ENCODE peak calls at places on chromosomes 2 and 18, in eight cellular contexts. E is adrenal gland, Y is A549, S is uterus, J is spleen, D is breast epithelium, M is upper lobe of left lung, W is erythroblast. L is an unnamed sample.

GRCh38 chr2:113848758-113849460 is 41.0 kb upstream of the ACTR3 start:
- DNase-seq in D (no peak), J (no peak), S (no peak), E (peak), W (no peak), M (no peak), Y (peak), L (no peak)

GRCh38 chr18:73785276-73785675 is 362.4 kb downstream of the FBXO15 start:
- DNase-seq in W (no peak), Y (no peak), M (no peak), D (no peak), E (no peak), J (no peak), S (no peak), L (no peak)

GRCh38 chr2:179106342-179107178 is 56.6 kb upstream of the CCDC141 start:
- DNase-seq in W (peak), S (peak), Y (peak), E (peak), J (no peak), D (no peak), M (no peak), L (no peak)

GRCh38 chr18:36297419-36298112 is at the start of gene FHOD3:
- DNase-seq in W (no peak), D (no peak), Y (peak), S (peak), M (peak), E (peak), J (no peak), L (peak)

GRCh38 chr2:174023591-174024523 is 58.7 kb upstream of the SP3 start:
- DNase-seq in S (peak), E (peak), Y (no peak), W (no peak), M (peak), D (no peak), J (peak), L (no peak)

GRCh38 chr2:15223887-15224286 is 337.2 kb downstream of the NBAS start:
- DNase-seq in D (no peak), Y (no peak), M (no peak), E (no peak), J (no peak), W (peak), S (no peak), L (no peak)

GRCh38 chr18:52888014-52888413 is 548.0 kb downstream of the DCC start:
- DNase-seq in E (no peak), Y (no peak), D (no peak), J (no peak), W (no peak), S (no peak), M (no peak), L (no peak)

GRCh38 chr2:159476329-159476728 is 140.0 kb downstream of the BAZ2B start:
- DNase-seq in M (no peak), D (no peak), W (no peak), Y (no peak), E (no peak), J (no peak), S (no peak), L (no peak)

GRCh38 chr18:5982332-5982731 is 87.0 kb upstream of the TMEM200C start:
- DNase-seq in E (no peak), D (no peak), M (no peak), W (no peak), S (no peak), Y (no peak), J (no peak), L (no peak)

DNA sequence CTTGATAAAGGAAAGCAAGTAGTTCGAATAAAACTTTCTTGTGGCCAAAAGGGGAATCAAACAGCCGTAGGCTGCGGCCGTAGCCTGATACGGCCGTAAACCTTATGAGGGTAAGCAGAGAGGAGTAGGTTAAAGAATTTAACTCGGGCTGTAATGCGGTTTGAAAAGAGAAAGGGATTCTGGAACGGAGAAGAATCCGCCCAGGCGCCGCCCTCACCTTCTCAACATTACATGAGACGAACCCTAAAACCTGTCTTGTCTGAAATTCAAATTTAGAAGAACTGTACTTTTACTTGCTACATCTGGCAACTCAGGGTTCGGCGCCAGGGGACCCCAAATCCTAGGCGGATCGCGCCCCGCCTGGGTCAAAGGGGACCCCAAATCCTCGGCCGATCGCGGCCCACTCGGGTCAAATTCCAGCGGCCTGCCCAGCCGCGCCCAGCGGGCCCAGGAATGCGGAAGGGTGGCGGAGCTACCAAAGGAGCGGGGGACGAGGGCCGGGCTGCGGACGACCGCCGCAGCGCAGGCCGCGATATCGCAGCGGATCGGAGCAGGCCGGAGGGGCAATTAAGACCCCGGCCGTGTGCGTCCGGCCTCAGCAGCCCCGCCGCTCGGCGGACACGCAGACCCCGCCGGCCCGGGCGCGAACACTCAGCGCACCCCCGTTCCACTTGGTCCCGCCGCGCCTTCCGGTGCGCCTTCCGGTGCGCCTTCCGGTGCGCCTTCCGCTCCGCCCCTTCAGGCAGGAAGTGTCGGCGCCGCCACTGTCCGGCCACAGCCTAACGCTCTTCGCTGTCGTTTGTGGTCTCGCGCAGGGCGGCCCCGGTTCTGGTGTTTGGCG is at the start of gene MYL12B:
- DNase-seq in S (peak), M (peak), D (peak), Y (peak), J (peak), E (peak), W (peak), L (peak)
- TF ChIP-seq POLR2A in S (peak), M (peak), D (peak), Y (peak), J (no peak), E (peak), W (peak), L (peak)

DNA sequence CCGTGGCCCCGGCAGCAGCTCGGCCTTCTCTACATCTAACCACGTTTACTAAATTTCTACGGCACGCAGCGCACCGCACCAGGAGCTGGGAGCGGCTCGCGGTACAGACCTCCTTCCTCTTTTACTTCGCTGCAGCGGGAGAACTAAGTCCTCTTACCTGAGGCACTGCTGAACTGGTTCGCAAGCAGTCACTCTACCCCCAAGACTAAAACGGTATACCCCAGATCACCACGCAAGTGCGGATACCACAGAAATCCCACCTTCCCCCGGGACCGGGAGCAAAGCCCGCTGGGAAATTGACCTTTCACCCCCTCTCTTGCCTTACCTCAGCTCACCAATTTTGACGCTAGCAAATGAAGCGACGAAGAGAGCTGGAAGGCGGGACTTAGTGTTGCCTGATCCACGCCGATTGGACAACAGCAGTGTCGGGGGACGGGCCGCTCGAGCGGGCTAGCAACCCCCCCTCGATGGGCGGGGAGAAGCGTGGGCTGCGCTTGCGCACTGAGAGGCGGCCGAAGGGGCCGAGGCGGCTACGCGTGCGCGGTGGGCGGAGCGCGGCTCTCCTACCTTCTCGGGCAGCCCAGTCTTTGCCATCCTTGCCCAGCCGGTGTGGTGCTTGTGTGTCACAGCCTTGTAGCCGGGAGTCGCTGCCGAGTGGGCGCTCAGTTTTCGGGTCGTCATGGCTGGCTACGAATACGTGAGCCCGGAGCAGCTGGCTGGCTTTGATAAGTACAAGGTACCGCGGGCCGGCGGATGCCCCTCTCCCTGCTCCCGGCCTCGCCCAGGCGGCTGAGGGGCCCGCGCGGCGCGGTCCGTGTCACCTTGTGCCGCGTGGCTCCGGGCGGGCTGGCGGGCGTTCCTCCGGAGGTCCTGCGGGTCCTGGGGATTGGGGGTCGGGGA is at the start of gene SELENOI:
- DNase-seq in S (peak), M (peak), E (peak), Y (peak), J (peak), D (peak), W (peak), L (peak)
- TF ChIP-seq POLR2A in S (peak), M (peak), E (peak), Y (peak), J (peak), D (peak), W (peak), L (peak)

GRCh38 chr2:10447300-10448207 is 573 bp downstream of the ODC1 start:
- DNase-seq in D (no peak), S (no peak), W (peak), E (peak), M (no peak), J (peak), Y (peak), L (no peak)

GRCh38 chr2:10449481-10449831 is 1.3 kb upstream of the ODC1 start:
- DNase-seq in E (no peak), W (peak), Y (no peak), S (no peak), M (no peak), J (no peak), D (no peak), L (no peak)

GRCh38 chr2:10448208-10448645 is at the start of gene ODC1:
- DNase-seq in D (peak), Y (peak), S (peak), W (peak), J (peak), E (peak), M (peak), L (no peak)

GRCh38 chr2:10449838-10450691 is 1.9 kb upstream of the ODC1 start:
- DNase-seq in Y (peak), D (no peak), M (no peak), W (no peak), E (no peak), J (no peak), S (no peak), L (no peak)

GRCh38 chr2:10448646-10449480 is 736 bp upstream of the ODC1 start:
- DNase-seq in J (peak), Y (peak), W (peak), D (peak), S (peak), E (peak), M (peak), L (peak)
- TF ChIP-seq POLR2A in J (peak), Y (peak), W (peak), D (no peak), S (no peak), E (peak), M (no peak), L (peak)

GRCh38 chr2:191012346-191012745 is 1.6 kb downstream of the STAT1 start:
- DNase-seq in Y (no peak), E (no peak), M (no peak), W (no peak), J (no peak), D (no peak), S (no peak), L (no peak)
- TF ChIP-seq POLR2A in Y (no peak), E (no peak), M (no peak), W (no peak), J (no peak), D (no peak), S (no peak), L (peak)

GRCh38 chr2:227163445-227163997 is 484 bp downstream of the COL4A4 start:
- DNase-seq in Y (peak), J (peak), M (peak), S (no peak), D (no peak), E (peak), W (no peak), L (peak)

GRCh38 chr2:227161947-227162346 is 2.1 kb downstream of the COL4A4 start:
- DNase-seq in M (no peak), J (no peak), E (no peak), S (no peak), W (no peak), D (no peak), Y (no peak), L (no peak)

GRCh38 chr2:227164745-227165350 is 424 bp downstream of the COL4A3 start:
- DNase-seq in W (no peak), S (no peak), Y (peak), E (peak), M (no peak), J (peak), D (no peak), L (peak)

GRCh38 chr2:227160164-227160563 is 3.8 kb downstream of the COL4A4 start:
- DNase-seq in D (no peak), Y (no peak), S (no peak), W (no peak), M (no peak), J (no peak), E (no peak), L (no peak)

GRCh38 chr2:227163998-227164744 is at the start of the genes COL4A3 and COL4A4:
- DNase-seq in Y (peak), M (peak), E (peak), J (peak), D (no peak), W (peak), S (peak), L (peak)
- TF ChIP-seq POLR2A in Y (peak), M (no peak), E (peak), J (no peak), D (no peak), W (no peak), S (no peak), L (peak)

GRCh38 chr2:74525717-74526648 is at the start of gene DQX1:
- DNase-seq in S (no peak), M (no peak), W (peak), J (peak), D (no peak), Y (no peak), E (no peak), L (no peak)
- TF ChIP-seq POLR2A in S (no peak), M (no peak), W (no peak), J (no peak), D (no peak), Y (no peak), E (no peak), L (peak)

DNA sequence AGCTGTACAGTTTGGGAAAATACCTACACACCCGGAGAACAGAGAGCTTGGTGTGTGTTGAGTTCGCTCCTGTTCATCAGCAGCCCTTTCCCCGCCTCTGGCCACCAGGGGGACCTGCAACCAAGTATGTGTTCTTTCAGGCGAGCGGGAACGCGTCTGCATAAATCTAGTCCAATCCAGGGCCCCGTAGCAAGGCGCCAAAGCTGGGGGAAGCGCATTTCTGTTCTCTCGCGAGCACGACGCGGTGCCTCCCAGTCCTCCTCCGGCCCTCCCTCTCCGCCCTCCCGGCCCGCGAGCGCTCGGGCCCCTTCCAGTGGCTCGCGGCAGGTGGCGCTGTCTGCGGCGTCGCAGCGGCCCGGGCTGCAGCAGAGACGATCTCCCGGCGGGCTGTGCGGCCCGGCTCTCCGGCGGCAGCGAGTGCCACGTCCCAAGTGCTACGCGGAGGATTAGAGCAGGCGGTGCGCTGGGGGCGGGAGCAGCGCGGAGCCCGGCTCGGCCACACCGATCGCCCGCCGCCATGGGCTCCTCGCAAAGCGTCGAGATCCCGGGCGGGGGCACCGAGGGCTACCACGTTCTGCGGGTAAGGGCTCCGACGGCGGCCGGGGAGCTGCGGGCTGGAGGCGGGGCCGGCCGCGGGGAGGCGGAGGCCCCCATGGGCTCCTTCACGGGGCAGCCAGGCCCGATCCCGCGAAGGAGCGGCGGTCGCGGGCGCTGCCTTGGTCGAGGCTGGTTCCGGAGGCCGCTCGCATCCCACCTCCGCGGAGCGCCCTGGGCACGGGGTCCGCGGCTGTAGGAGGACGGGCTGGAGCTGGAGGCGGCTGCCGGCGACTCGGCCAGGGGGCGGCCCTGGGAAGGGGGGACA is at the start of gene GORASP2:
- DNase-seq in D (peak), W (peak), S (peak), M (peak), Y (peak), J (peak), E (peak), L (peak)
- TF ChIP-seq POLR2A in D (no peak), W (peak), S (peak), M (peak), Y (peak), J (peak), E (peak), L (peak)

GRCh38 chr2:102142829-102143449 is 393 bp downstream of the IL1R1 start:
- DNase-seq in D (no peak), Y (peak), M (no peak), W (no peak), E (no peak), J (no peak), S (peak), L (no peak)
- TF ChIP-seq POLR2A in D (no peak), Y (no peak), M (no peak), W (no peak), E (peak), J (no peak), S (no peak), L (no peak)

DNA sequence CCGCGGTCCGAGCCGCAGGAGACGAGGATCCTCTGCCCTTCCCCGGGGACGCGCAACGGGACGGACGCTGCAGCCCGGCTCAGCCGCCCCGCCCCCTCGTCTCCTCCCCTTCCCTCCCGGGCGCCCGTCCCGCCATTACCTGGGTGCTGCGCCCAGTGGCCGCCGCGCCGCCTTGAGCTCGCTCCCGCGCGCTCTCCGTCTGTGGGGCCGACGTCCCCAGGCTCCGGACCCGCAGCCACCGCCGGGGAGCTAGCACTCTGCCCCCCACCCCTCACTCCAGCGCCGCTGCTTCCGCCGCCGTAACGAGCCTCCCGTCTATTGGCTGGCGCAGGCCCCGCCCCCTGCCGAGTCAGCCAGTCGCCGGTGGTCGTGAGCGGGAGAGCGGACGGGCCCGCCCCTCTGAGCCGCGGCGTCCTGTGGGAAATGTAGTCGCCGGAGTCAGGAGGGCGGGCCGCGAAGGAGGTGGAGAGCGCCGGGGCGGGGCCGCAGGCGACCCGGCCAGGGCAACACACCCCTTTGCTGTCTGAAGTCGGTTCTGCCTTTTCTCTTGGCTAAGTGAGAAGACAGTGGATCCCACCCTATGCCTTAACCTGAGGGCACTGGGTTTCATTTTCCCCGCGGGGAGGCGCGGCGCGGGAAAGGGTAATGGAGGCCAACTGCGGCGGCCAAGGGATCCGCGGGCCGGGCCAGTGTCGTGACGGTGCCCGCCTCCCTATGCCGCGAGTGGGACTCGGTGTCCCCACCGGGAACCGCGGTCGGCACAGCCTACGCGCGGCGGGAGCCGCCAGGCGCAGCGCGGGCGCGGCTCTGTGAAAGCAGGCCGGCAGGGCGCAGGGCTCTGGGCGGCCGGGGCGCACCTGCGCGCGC is at the start of gene SAP130:
- DNase-seq in W (peak), M (peak), J (peak), D (peak), S (peak), Y (peak), E (peak), L (peak)
- TF ChIP-seq POLR2A in W (peak), M (no peak), J (peak), D (peak), S (no peak), Y (peak), E (peak), L (peak)

GRCh38 chr2:189579585-189579984 is 1.0 kb downstream of the SLC40A1 start:
- DNase-seq in S (peak), Y (no peak), M (no peak), W (peak), E (peak), D (no peak), J (no peak), L (no peak)
- TF ChIP-seq POLR2A in S (no peak), Y (no peak), M (no peak), W (no peak), E (no peak), D (no peak), J (no peak), L (no peak)

L was measured in GM12892.